ENCODE peak calls at places on chromosomes 11 and 22, in seven cellular contexts. Z is mesendoderm, B is H9, C is neuronal stem cell, Q is mesenchymal stem cell, V is IMR-90, O is H1. T is an unnamed sample.

GRCh38 chr11:10444725-10445286 is 10.3 kb upstream of the AMPD3 start:
- DNase-seq in O (no peak), C (no peak), B (no peak), Q (no peak), V (no peak), Z (no peak), T (no peak)

GRCh38 chr22:41526802-41527799 is 17.2 kb downstream of the POLR3H start:
- DNase-seq in V (peak), Z (peak), C (no peak), B (peak), Q (peak), O (peak), T (peak)

GRCh38 chr22:49396817-49397216 is 430.9 kb downstream of the BRD1 start:
- DNase-seq in Z (peak), C (no peak), B (no peak), Q (no peak), V (no peak), O (no peak), T (no peak)

GRCh38 chr22:23772315-23773246 is at the start of gene MMP11:
- DNase-seq in O (peak), V (no peak), C (no peak), Q (peak), B (peak), Z (peak), T (peak)

GRCh38 chr22:19287889-19288288 is 3.6 kb downstream of the CLTCL1 start:
- DNase-seq in B (no peak), V (peak), Z (peak), O (no peak), Q (peak), C (no peak), T (peak)

GRCh38 chr22:31296258-31296657 is 4.0 kb upstream of the PIK3IP1 start:
- DNase-seq in B (no peak), C (no peak), Q (peak), O (no peak), Z (no peak), V (peak), T (no peak)

GRCh38 chr11:35593143-35593542 is 25.1 kb upstream of the FJX1 start:
- DNase-seq in O (no peak), Q (peak), B (no peak), C (no peak), Z (peak), V (peak), T (no peak)

GRCh38 chr11:32333335-32333991 is 101.9 kb downstream of the WT1 start:
- DNase-seq in V (peak), Q (peak), O (peak), B (peak), Z (peak), C (peak), T (peak)

GRCh38 chr11:19121646-19122045 is 4.7 kb downstream of the ZDHHC13 start:
- DNase-seq in V (peak), C (no peak), B (no peak), Z (no peak), O (no peak), Q (peak), T (no peak)

GRCh38 chr22:28188480-28188879 is 269.4 kb upstream of the PITPNB start:
- DNase-seq in Q (no peak), C (peak), O (peak), Z (peak), V (no peak), B (peak), T (no peak)

GRCh38 chr11:66720223-66720898 is 8.7 kb downstream of the SPTBN2 start:
- DNase-seq in O (peak), Z (peak), C (peak), V (peak), Q (no peak), B (peak), T (peak)

GRCh38 chr11:1219836-1220810 is 2.7 kb upstream of the MUC5B start:
- DNase-seq in B (peak), V (no peak), Z (no peak), O (peak), C (no peak), Q (no peak), T (no peak)
- H3K27ac ChIP-seq in B (no peak), V (no peak), Z (no peak), O (no peak), C (no peak), Q (no peak), T (no peak)

GRCh38 chr11:20990447-20990846 is 321.1 kb downstream of the NELL1 start:
- DNase-seq in Z (no peak), C (no peak), O (no peak), V (no peak), Q (no peak), B (no peak), T (no peak)
- H3K4ac ChIP-seq in Z (no peak), C (no peak), O (no peak), V (no peak), Q (no peak), B (no peak), T (no peak)

GRCh38 chr11:47233051-47233450 is 15.6 kb downstream of the ACP2 start:
- DNase-seq in Q (no peak), O (no peak), C (no peak), B (no peak), Z (no peak), V (no peak), T (no peak)
- H3K18ac ChIP-seq in Q (no peak), O (no peak), C (no peak), B (no peak), Z (no peak), V (no peak), T (no peak)

GRCh38 chr22:18075101-18075730 is 2.6 kb upstream of the PEX26 start:
- DNase-seq in C (no peak), Z (no peak), O (no peak), B (no peak), V (no peak), Q (no peak), T (no peak)
- H3K27ac ChIP-seq in C (no peak), Z (no peak), O (no peak), B (no peak), V (no peak), Q (no peak), T (no peak)

GRCh38 chr22:39995346-39996252 is 845 bp downstream of the FAM83F start:
- DNase-seq in V (no peak), Q (no peak), Z (peak), O (no peak), C (no peak), B (peak), T (no peak)

GRCh38 chr22:39996732-39997131 is 2.0 kb downstream of the FAM83F start:
- DNase-seq in C (no peak), V (no peak), B (no peak), O (no peak), Q (peak), Z (no peak), T (no peak)

GRCh38 chr22:39992088-39992826 is 2.5 kb upstream of the FAM83F start:
- DNase-seq in Q (no peak), Z (no peak), B (no peak), V (no peak), C (no peak), O (no peak), T (no peak)

GRCh38 chr22:39994046-39994565 is 648 bp upstream of the FAM83F start:
- DNase-seq in Z (no peak), Q (no peak), C (no peak), B (no peak), V (peak), O (no peak), T (no peak)

DNA sequence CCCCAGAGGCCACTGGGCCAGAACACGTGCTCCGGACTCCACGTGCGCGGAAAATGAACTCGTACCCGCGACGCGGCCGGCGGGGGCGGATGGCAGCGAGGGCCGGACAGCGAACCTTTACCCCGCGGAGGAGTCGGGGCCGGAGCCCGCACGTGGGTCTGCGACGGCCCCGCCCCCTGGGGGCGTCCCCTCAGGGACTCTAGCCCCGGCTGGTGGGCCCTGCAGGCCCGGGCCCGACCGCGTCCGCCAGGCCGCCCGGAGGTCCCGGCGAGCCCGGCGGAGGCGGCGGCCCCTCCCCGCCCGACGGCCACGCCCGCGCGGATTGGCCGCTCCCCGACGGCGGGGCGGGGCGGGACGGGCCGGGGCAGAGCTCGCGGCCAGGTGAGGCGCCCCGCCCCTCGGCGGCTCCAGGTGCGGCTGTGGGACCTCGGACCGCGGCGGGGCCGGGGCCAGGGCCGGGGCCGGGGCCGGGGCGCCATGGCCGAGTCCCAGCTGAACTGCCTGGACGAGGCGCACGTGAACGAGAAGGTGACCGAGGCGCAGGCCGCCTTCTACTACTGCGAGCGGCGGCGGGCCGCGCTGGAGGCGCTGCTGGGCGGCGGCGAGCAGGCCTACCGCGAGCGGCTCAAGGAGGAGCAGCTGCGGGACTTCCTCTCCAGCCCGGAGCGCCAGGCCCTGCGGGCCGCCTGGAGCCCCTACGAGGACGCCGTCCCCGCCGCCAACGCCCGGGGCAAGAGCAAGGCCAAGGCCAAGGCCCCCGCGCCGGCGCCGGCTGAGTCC is at the start of gene FAM83F:
- DNase-seq in V (no peak), Q (peak), O (peak), C (no peak), Z (peak), B (peak), T (peak)
- H3K4ac ChIP-seq in V (no peak), Q (no peak), O (no peak), C (no peak), Z (peak), B (no peak), T (no peak)

GRCh38 chr11:72609045-72609444 is 65.2 kb downstream of the PDE2A start:
- DNase-seq in O (no peak), Z (peak), Q (peak), V (peak), C (no peak), B (no peak), T (no peak)

GRCh38 chr11:72606362-72607100 is 67.7 kb downstream of the PDE2A start:
- DNase-seq in Z (no peak), C (no peak), B (no peak), Q (no peak), V (no peak), O (no peak), T (no peak)

GRCh38 chr11:72607101-72607468 is 67.1 kb downstream of the PDE2A start:
- DNase-seq in V (no peak), B (no peak), Z (no peak), C (no peak), O (no peak), Q (no peak), T (no peak)

GRCh38 chr11:72607496-72607895 is 66.7 kb downstream of the PDE2A start:
- DNase-seq in B (no peak), V (no peak), Z (no peak), Q (no peak), C (no peak), O (no peak), T (no peak)

DNA sequence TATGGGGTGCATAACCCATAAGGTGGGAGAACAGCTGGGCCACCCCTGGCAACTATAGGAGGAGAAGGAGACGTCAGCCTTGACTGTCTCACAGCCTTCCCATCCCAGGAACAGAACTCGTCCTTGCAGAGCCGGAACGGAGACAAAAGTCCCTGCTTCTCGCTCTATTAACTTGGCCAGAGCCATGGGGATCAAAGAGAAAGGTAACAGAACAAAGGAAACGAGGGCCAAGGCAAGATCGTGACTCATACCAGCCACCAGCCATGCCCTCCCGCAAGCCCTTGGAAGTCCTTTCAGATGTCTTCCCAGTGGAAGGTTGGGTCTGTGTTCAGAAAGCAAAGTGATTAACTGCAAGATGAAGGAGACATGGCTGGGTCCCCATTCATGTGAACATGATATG is 64.8 kb downstream of the PDE2A start:
- DNase-seq in B (no peak), V (no peak), C (no peak), Q (no peak), Z (no peak), O (no peak), T (no peak)
- H3K18ac ChIP-seq in B (no peak), V (no peak), C (no peak), Q (no peak), Z (no peak), O (no peak), T (no peak)